ENCODE peak calls at places on chromosomes 7 and 10, in nine cellular contexts. J is PC-9; U is nephron progenitor cell; Q is nucleus accumbens; R is cardiac muscle cell; L is skeletal muscle cell; O is fibroblast of the aortic adventitia; E is stimulated activated CD4-positive, alpha-beta T cell treated with anti-CD3 and anti-CD28 coated beads, Interleukin-1b, Interleukin-23, amount 100 ng/mL, for 4 hours; I is activated CD4-positive, alpha-beta memory T cell treated with anti-CD3 and anti-CD28 coated beads for 36 hours. K is an unnamed sample.

GRCh38 chr10:60138026-60138425 is 231.7 kb upstream of the CCDC6 start:
- DNase-seq in J (no peak), U (no peak), Q (no peak), R (no peak), L (no peak), O (no peak), E (no peak), I (no peak), K (no peak)

GRCh38 chr10:65319493-65319892 is 1606.3 kb upstream of the LRRTM3 start:
- DNase-seq in J (no peak), U (no peak), Q (no peak), R (no peak), L (no peak), O (no peak), E (no peak), I (no peak), K (no peak)

GRCh38 chr7:27198871-27199801 is 755 bp downstream of the HOXA13 start:
- DNase-seq in J (peak; percentile 19), U (peak; percentile 60), Q (no peak), R (no peak), L (no peak), O (no peak), E (no peak), I (no peak), K (peak; percentile 19)

GRCh38 chr10:86786368-86786767 is 29.9 kb downstream of the BMPR1A start:
- DNase-seq in J (no peak), U (no peak), Q (no peak), R (peak; percentile 45), L (no peak), O (no peak), E (no peak), I (no peak), K (no peak)

GRCh38 chr10:84588971-84589370 is 260.6 kb downstream of the CCSER2 start:
- DNase-seq in J (no peak), U (no peak), Q (no peak), R (no peak), L (no peak), O (no peak), E (no peak), I (no peak), K (no peak)

GRCh38 chr10:121183241-121183640 is 332.1 kb downstream of the WDR11 start:
- DNase-seq in J (no peak), U (no peak), Q (no peak), R (no peak), L (no peak), O (no peak), E (no peak), I (no peak), K (no peak)

GRCh38 chr7:71521506-71521905 is 389.6 kb downstream of the GALNT17 start:
- DNase-seq in J (no peak), U (no peak), Q (no peak), R (no peak), L (peak; percentile 58), O (no peak), E (no peak), I (no peak), K (no peak)

GRCh38 chr7:19749658-19750057 is 23.8 kb downstream of the TMEM196 start:
- DNase-seq in J (peak; percentile 14), U (no peak), Q (no peak), R (no peak), L (no peak), O (peak; percentile 10), E (no peak), I (no peak), K (no peak)

GRCh38 chr7:17402628-17403278 is 104.3 kb downstream of the AHR start:
- DNase-seq in J (no peak), U (no peak), Q (no peak), R (no peak), L (no peak), O (no peak), E (no peak), I (peak; percentile 49), K (no peak)

GRCh38 chr10:96587255-96588059 is 645 bp upstream of the TM9SF3 start:
- DNase-seq in J (no peak), U (no peak), Q (peak; percentile 39), R (no peak), L (peak; percentile 52), O (peak; percentile 86), E (peak; percentile 40), I (peak; percentile 64), K (peak; percentile 87)

GRCh38 chr7:128168667-128169210 is 72.3 kb upstream of the LEP start:
- DNase-seq in J (peak; percentile 29), U (peak; percentile 97), Q (no peak), R (peak; percentile 87), L (no peak), O (peak; percentile 10), E (no peak), I (peak; percentile 38), K (no peak)

GRCh38 chr7:121302214-121302745 is 26.5 kb upstream of the WNT16 start:
- DNase-seq in J (no peak), U (no peak), Q (no peak), R (no peak), L (peak; percentile 13), O (no peak), E (no peak), I (no peak), K (peak; percentile 26)

GRCh38 chr7:42832672-42833071 is 79.2 kb downstream of the C7orf25 start:
- DNase-seq in J (no peak), U (no peak), Q (no peak), R (no peak), L (no peak), O (peak; percentile 16), E (no peak), I (no peak), K (no peak)

GRCh38 chr7:103009466-103010219 is 65.0 kb downstream of the FBXL13 start:
- DNase-seq in J (no peak), U (no peak), Q (no peak), R (no peak), L (no peak), O (no peak), E (no peak), I (no peak), K (no peak)

GRCh38 chr10:12194752-12195271 is 879 bp downstream of the NUDT5 start:
- DNase-seq in J (peak; percentile 15), U (peak; percentile 36), Q (no peak), R (peak; percentile 14), L (no peak), O (peak; percentile 49), E (no peak), I (peak; percentile 60), K (peak; percentile 74)

GRCh38 chr10:53771701-53772100 is 999.1 kb upstream of the MBL2 start:
- DNase-seq in J (no peak), U (no peak), Q (no peak), R (no peak), L (no peak), O (no peak), E (no peak), I (no peak), K (no peak)

GRCh38 chr7:148368562-148368961 is 222.0 kb upstream of the C7orf33 start:
- DNase-seq in J (no peak), U (no peak), Q (no peak), R (no peak), L (no peak), O (no peak), E (no peak), I (no peak), K (no peak)

GRCh38 chr7:42702647-42703046 is 209.2 kb downstream of the C7orf25 start:
- DNase-seq in J (no peak), U (no peak), Q (no peak), R (no peak), L (no peak), O (no peak), E (no peak), I (no peak), K (no peak)

GRCh38 chr10:23525406-23525805 is 86.5 kb downstream of the OTUD1 start:
- DNase-seq in J (peak; percentile 19), U (no peak), Q (no peak), R (peak; percentile 28), L (no peak), O (peak; percentile 14), E (no peak), I (peak; percentile 27), K (no peak)

GRCh38 chr7:45885264-45885882 is 2.9 kb upstream of the IGFBP1 start:
- DNase-seq in J (peak; percentile 80), U (no peak), Q (no peak), R (no peak), L (no peak), O (no peak), E (no peak), I (no peak), K (peak; percentile 77)

GRCh38 chr7:145909956-145910611 is 206.5 kb upstream of the CNTNAP2 start:
- DNase-seq in J (no peak), U (no peak), Q (no peak), R (no peak), L (peak; percentile 50), O (no peak), E (no peak), I (no peak), K (peak; percentile 25)

GRCh38 chr10:48231699-48232315 is 42.7 kb downstream of the FRMPD2 start:
- DNase-seq in J (no peak), U (no peak), Q (no peak), R (no peak), L (no peak), O (no peak), E (no peak), I (no peak), K (no peak)

GRCh38 chr7:27107901-27108381 is 5.5 kb upstream of the HOXA2 start:
- DNase-seq in J (no peak), U (no peak), Q (no peak), R (no peak), L (no peak), O (peak; percentile 16), E (no peak), I (no peak), K (no peak)

GRCh38 chr10:132570265-132570664 is 32.7 kb downstream of the INPP5A start:
- DNase-seq in J (no peak), U (no peak), Q (no peak), R (no peak), L (no peak), O (no peak), E (no peak), I (no peak), K (no peak)

GRCh38 chr10:63491558-63492316 is 26.0 kb upstream of the JMJD1C start:
- DNase-seq in J (peak; percentile 19), U (no peak), Q (no peak), R (peak; percentile 28), L (peak; percentile 93), O (peak; percentile 93), E (no peak), I (no peak), K (peak; percentile 14)

GRCh38 chr7:28347462-28347861 is 64.9 kb upstream of the CREB5 start:
- DNase-seq in J (no peak), U (no peak), Q (no peak), R (no peak), L (peak; percentile 42), O (peak; percentile 88), E (no peak), I (no peak), K (no peak)

GRCh38 chr7:146054909-146055308 is 61.7 kb upstream of the CNTNAP2 start:
- DNase-seq in J (no peak), U (no peak), Q (no peak), R (no peak), L (no peak), O (no peak), E (no peak), I (no peak), K (no peak)

GRCh38 chr7:4633012-4633411 is 49.1 kb upstream of the FOXK1 start:
- DNase-seq in J (no peak), U (no peak), Q (no peak), R (no peak), L (no peak), O (peak; percentile 60), E (no peak), I (peak; percentile 48), K (no peak)

GRCh38 chr7:44305564-44306507 is 19.6 kb downstream of the CAMK2B start:
- DNase-seq in J (no peak), U (no peak), Q (no peak), R (no peak), L (no peak), O (no peak), E (no peak), I (no peak), K (no peak)

GRCh38 chr10:131452926-131453771 is 141.6 kb upstream of the TCERG1L start:
- DNase-seq in J (no peak), U (peak; percentile 72), Q (peak; percentile 60), R (peak; percentile 77), L (no peak), O (no peak), E (no peak), I (no peak), K (no peak)

GRCh38 chr7:82375713-82376112 is 67.9 kb downstream of the CACNA2D1 start:
- DNase-seq in J (no peak), U (no peak), Q (no peak), R (no peak), L (no peak), O (no peak), E (no peak), I (no peak), K (no peak)

K was measured in T1000.